ENCODE peak calls at places on chromosomes 5 and 9, in four cellular contexts. Q is OCI-LY7; D is CD4-positive, alpha-beta T cell; K is AG08396. J is an unnamed sample.

GRCh38 chr9:91746904-91747303 is 203.1 kb downstream of the ROR2 start:
- DNase-seq in Q (no peak), D (no peak), K (no peak), J (no peak)

GRCh38 chr5:80122599-80122998 is 87.5 kb downstream of the THBS4 start:
- DNase-seq in Q (no peak), D (no peak), K (no peak), J (no peak)

GRCh38 chr5:142403583-142403982 is 78.8 kb upstream of the SPRY4 start:
- DNase-seq in Q (no peak), D (no peak), K (no peak), J (no peak)

GRCh38 chr9:121267689-121268597 is at the start of gene GSN:
- DNase-seq in Q (peak; percentile 11), D (peak; percentile 13), K (peak; percentile 91), J (no peak)

GRCh38 chr9:94826044-94826443 is 99.5 kb downstream of the AOPEP start:
- DNase-seq in Q (no peak), D (no peak), K (no peak), J (no peak)

GRCh38 chr5:121025671-121026070 is 561.6 kb downstream of the PRR16 start:
- DNase-seq in Q (no peak), D (no peak), K (no peak), J (no peak)

GRCh38 chr5:176553260-176554085 is 4.3 kb downstream of the CDHR2 start:
- DNase-seq in Q (no peak), D (no peak), K (no peak), J (no peak)

GRCh38 chr9:136154943-136155342 is 36.3 kb upstream of the TMEM250 start:
- DNase-seq in Q (no peak), D (no peak), K (no peak), J (no peak)

GRCh38 chr5:174472956-174473355 is 251.4 kb upstream of the MSX2 start:
- DNase-seq in Q (no peak), D (no peak), K (no peak), J (no peak)

GRCh38 chr5:132867046-132867451 is 607 bp downstream of the UQCRQ start:
- DNase-seq in Q (no peak), D (no peak), K (no peak), J (no peak)

GRCh38 chr5:154081246-154081645 is 42.5 kb downstream of the MFAP3 start:
- DNase-seq in Q (no peak), D (no peak), K (no peak), J (no peak)

GRCh38 chr5:9370256-9370655 is 175.6 kb downstream of the SEMA5A start:
- DNase-seq in Q (no peak), D (no peak), K (peak; percentile 22), J (no peak)

GRCh38 chr5:136232316-136232715 is 39.4 kb upstream of the SMIM32 start:
- DNase-seq in Q (no peak), D (no peak), K (no peak), J (no peak)

GRCh38 chr9:38318755-38319495 is 73.6 kb upstream of the ALDH1B1 start:
- DNase-seq in Q (no peak), D (no peak), K (no peak), J (no peak)

GRCh38 chr5:177133119-177133844 is at the start of gene NSD1:
- DNase-seq in Q (peak; percentile 86), D (peak; percentile 83), K (peak; percentile 92), J (peak; percentile 83)

GRCh38 chr9:93209576-93210323 is 25.8 kb downstream of the WNK2 start:
- DNase-seq in Q (no peak), D (no peak), K (no peak), J (no peak)

GRCh38 chr5:27516437-27516836 is 478.1 kb upstream of the CDH9 start:
- DNase-seq in Q (no peak), D (no peak), K (no peak), J (no peak)

GRCh38 chr9:22240619-22241018 is 206.0 kb upstream of the DMRTA1 start:
- DNase-seq in Q (peak; percentile 60), D (no peak), K (peak; percentile 12), J (no peak)

GRCh38 chr9:738209-738915 is 103.1 kb upstream of the DMRT1 start:
- DNase-seq in Q (no peak), D (no peak), K (peak; percentile 65), J (no peak)

GRCh38 chr9:81244631-81245030 is 444.7 kb downstream of the TLE1 start:
- DNase-seq in Q (no peak), D (no peak), K (no peak), J (no peak)